ENCODE peak calls at places on chromosomes 3 and 15, in eight cellular contexts. G is choroid plexus epithelial cell, K is right lobe of liver, Z is M059J, A is heart left ventricle, W is anterior cingulate cortex, H is COR-L47, O is fibroblast of pulmonary artery. B is an unnamed sample.

GRCh38 chr3:14514323-14514720 is 25.8 kb downstream of the GRIP2 start:
- DNase-seq in A (peak), H (no peak), Z (no peak), O (no peak), G (no peak), K (no peak), W (no peak), B (no peak)

GRCh38 chr15:39232512-39232911 is 348.4 kb upstream of the THBS1 start:
- DNase-seq in H (no peak), Z (peak), O (peak), A (no peak), K (no peak), W (no peak), G (peak), B (no peak)

GRCh38 chr3:38151667-38152265 is 13.3 kb downstream of the MYD88 start:
- DNase-seq in K (no peak), H (no peak), A (no peak), G (no peak), Z (no peak), W (no peak), O (no peak), B (no peak)

GRCh38 chr3:123081718-123082369 is 15.0 kb downstream of the PDIA5 start:
- DNase-seq in W (no peak), K (no peak), H (no peak), O (no peak), G (no peak), Z (no peak), A (no peak), B (no peak)

GRCh38 chr15:89654847-89655805 is at the start of gene KIF7:
- DNase-seq in G (peak), H (peak), O (peak), K (no peak), A (no peak), W (no peak), Z (peak), B (no peak)

GRCh38 chr15:41891946-41892345 is 1.9 kb downstream of the SPTBN5 start:
- DNase-seq in W (no peak), K (peak), O (no peak), A (no peak), Z (no peak), H (peak), G (no peak), B (no peak)

GRCh38 chr15:41022487-41023090 is 69.3 kb downstream of the CHAC1 start:
- DNase-seq in W (no peak), H (peak), Z (peak), A (peak), G (peak), K (no peak), O (peak), B (no peak)

GRCh38 chr15:37771462-37771861 is 163.0 kb upstream of the TMCO5A start:
- DNase-seq in H (no peak), K (no peak), O (peak), G (peak), Z (peak), W (no peak), A (no peak), B (no peak)

GRCh38 chr3:140914384-140914945 is 27.2 kb upstream of the SLC25A36 start:
- DNase-seq in G (peak), A (no peak), Z (no peak), H (no peak), K (no peak), W (no peak), O (no peak), B (no peak)

GRCh38 chr3:21729888-21730459 is 21.0 kb downstream of the ZNF385D start:
- DNase-seq in H (no peak), A (no peak), Z (peak), O (peak), K (no peak), G (peak), W (no peak), B (no peak)

GRCh38 chr15:49620174-49620573 is 444 bp downstream of the FAM227B start:
- DNase-seq in Z (peak), W (no peak), G (peak), O (peak), A (no peak), H (no peak), K (no peak), B (no peak)

GRCh38 chr3:71305246-71306206 is 278.0 kb downstream of the FOXP1 start:
- DNase-seq in H (peak), O (peak), A (peak), Z (peak), W (no peak), G (peak), K (no peak), B (peak)

GRCh38 chr3:58459160-58459559 is 25.5 kb upstream of the PDHB start:
- DNase-seq in G (no peak), K (no peak), H (no peak), Z (no peak), A (no peak), O (no peak), W (no peak), B (no peak)

GRCh38 chr3:42028474-42028873 is 62.7 kb upstream of the TRAK1 start:
- DNase-seq in A (no peak), G (no peak), H (no peak), W (no peak), Z (no peak), K (no peak), O (no peak), B (no peak)

GRCh38 chr3:40828741-40829415 is 304.1 kb downstream of the ZNF621 start:
- DNase-seq in Z (no peak), A (no peak), W (no peak), G (no peak), H (no peak), O (no peak), K (no peak), B (no peak)

GRCh38 chr3:74651885-74652284 is 37.4 kb upstream of the CNTN3 start:
- DNase-seq in Z (no peak), H (no peak), A (no peak), G (no peak), K (no peak), O (no peak), W (no peak), B (no peak)

GRCh38 chr3:141401584-141402475 is 33.5 kb downstream of the ZBTB38 start:
- DNase-seq in H (no peak), G (no peak), O (no peak), A (peak), K (peak), Z (peak), W (peak), B (no peak)

GRCh38 chr15:61382927-61383326 is 153.8 kb upstream of the RORA start:
- DNase-seq in K (no peak), Z (no peak), O (no peak), H (no peak), A (no peak), G (peak), W (no peak), B (no peak)

GRCh38 chr15:82540984-82541431 is 751 bp upstream of the RPS17 start:
- DNase-seq in K (no peak), G (peak), H (no peak), O (peak), Z (no peak), A (no peak), W (no peak), B (no peak)

GRCh38 chr15:31098953-31099740 is 2.4 kb downstream of the TRPM1 start:
- DNase-seq in A (no peak), W (no peak), O (no peak), K (no peak), G (no peak), Z (peak), H (no peak), B (no peak)

GRCh38 chr15:55846108-55846707 is 103.3 kb upstream of the PRTG start:
- DNase-seq in K (no peak), H (peak), Z (peak), W (no peak), A (peak), G (peak), O (peak), B (peak)

GRCh38 chr3:66898155-66898554 is 100.0 kb upstream of the KBTBD8 start:
- DNase-seq in H (no peak), W (no peak), A (no peak), Z (no peak), G (peak), O (no peak), K (no peak), B (no peak)

GRCh38 chr3:133506215-133506901 is 67.1 kb upstream of the CDV3 start:
- DNase-seq in Z (no peak), H (no peak), K (peak), G (no peak), A (no peak), W (no peak), O (no peak), B (no peak)

GRCh38 chr3:189488241-189488767 is 142.9 kb upstream of the TP63 start:
- DNase-seq in Z (peak), W (no peak), A (no peak), H (no peak), O (peak), G (peak), K (no peak), B (no peak)

GRCh38 chr3:148131990-148132638 is 565.6 kb upstream of the AGTR1 start:
- DNase-seq in W (no peak), G (peak), H (no peak), K (no peak), A (no peak), Z (peak), O (peak), B (no peak)

GRCh38 chr3:14440531-14441239 is 38.3 kb downstream of the SLC6A6 start:
- DNase-seq in W (no peak), K (no peak), A (no peak), O (peak), H (peak), G (peak), Z (peak), B (no peak)